ENCODE peak calls at places on chromosomes 13 and 19, in five cellular contexts. H is HCT116, Z is K562, B is H1, E is HepG2. V is an unnamed sample.

GRCh38 chr19:16415806-16416205 is 56.0 kb downstream of the EPS15L1 start:
- DNase-seq in H (no peak), Z (no peak), B (no peak), E (no peak), V (no peak)

GRCh38 chr13:21008026-21008425 is 53.4 kb downstream of the LATS2 start:
- DNase-seq in H (no peak), Z (no peak), B (no peak), E (no peak), V (no peak)

GRCh38 chr13:98246538-98247172 is 69.6 kb upstream of the RNF113B start:
- DNase-seq in H (no peak), Z (no peak), B (no peak), E (peak; percentile 96), V (no peak)

GRCh38 chr13:33205224-33205623 is 80.3 kb downstream of the STARD13 start:
- DNase-seq in H (no peak), Z (no peak), B (no peak), E (no peak), V (no peak)

GRCh38 chr13:111911141-111911720 is 155.7 kb upstream of the SOX1 start:
- DNase-seq in H (no peak), Z (no peak), B (peak; percentile 17), E (no peak), V (no peak)

GRCh38 chr19:12825259-12826131 is 8.9 kb downstream of the RTBDN start:
- DNase-seq in H (no peak), Z (peak; percentile 92), B (peak; percentile 98), E (no peak), V (no peak)

GRCh38 chr13:91659583-91660415 is 261.4 kb downstream of the GPC5 start:
- DNase-seq in H (no peak), Z (no peak), B (no peak), E (no peak), V (peak; percentile 2)

GRCh38 chr13:95643814-95644598 is 500 bp downstream of the DZIP1 start:
- DNase-seq in H (no peak), Z (no peak), B (peak; percentile 88), E (peak; percentile 2), V (no peak)

GRCh38 chr13:91630916-91631315 is 232.5 kb downstream of the GPC5 start:
- DNase-seq in H (no peak), Z (no peak), B (no peak), E (no peak), V (no peak)

GRCh38 chr13:85798999-85799646 is at the start of gene SLITRK6:
- DNase-seq in H (peak; percentile 15), Z (no peak), B (no peak), E (no peak), V (no peak)

GRCh38 chr19:1805401-1806183 is 6.5 kb downstream of the ATP8B3 start:
- DNase-seq in H (no peak), Z (no peak), B (no peak), E (no peak), V (no peak)

GRCh38 chr13:30153871-30154426 is 153.4 kb downstream of the KATNAL1 start:
- DNase-seq in H (no peak), Z (no peak), B (no peak), E (no peak), V (no peak)

GRCh38 chr19:49590971-49591730 is at the start of gene PRR12:
- DNase-seq in H (no peak), Z (peak; percentile 87), B (peak; percentile 77), E (peak; percentile 61), V (no peak)

GRCh38 chr13:23679214-23679613 is 109.0 kb downstream of the TNFRSF19 start:
- DNase-seq in H (no peak), Z (no peak), B (no peak), E (no peak), V (no peak)

GRCh38 chr19:13195678-13196077 is 45.5 kb downstream of the IER2 start:
- DNase-seq in H (no peak), Z (peak; percentile 50), B (peak; percentile 86), E (peak; percentile 80), V (no peak)

GRCh38 chr13:97072297-97072696 is 78.0 kb upstream of the OXGR1 start:
- DNase-seq in H (no peak), Z (no peak), B (no peak), E (no peak), V (no peak)

GRCh38 chr19:46190489-46190888 is 39.1 kb upstream of the IGFL1 start:
- DNase-seq in H (no peak), Z (no peak), B (no peak), E (no peak), V (no peak)

GRCh38 chr13:101695870-101696516 is 243.5 kb downstream of the ITGBL1 start:
- DNase-seq in H (no peak), Z (no peak), B (no peak), E (no peak), V (no peak)

GRCh38 chr19:41409288-41409687 is 11.7 kb downstream of the BCKDHA start:
- DNase-seq in H (peak; percentile 28), Z (no peak), B (no peak), E (peak; percentile 92), V (no peak)

GRCh38 chr13:36248700-36249099 is 34.3 kb upstream of the SOHLH2 start:
- DNase-seq in H (no peak), Z (no peak), B (no peak), E (no peak), V (no peak)

GRCh38 chr13:36244990-36245389 is 30.6 kb upstream of the SOHLH2 start:
- DNase-seq in H (no peak), Z (no peak), B (no peak), E (no peak), V (no peak)

GRCh38 chr13:36244073-36244472 is 29.7 kb upstream of the SOHLH2 start:
- DNase-seq in H (no peak), Z (no peak), B (no peak), E (no peak), V (no peak)

DNA sequence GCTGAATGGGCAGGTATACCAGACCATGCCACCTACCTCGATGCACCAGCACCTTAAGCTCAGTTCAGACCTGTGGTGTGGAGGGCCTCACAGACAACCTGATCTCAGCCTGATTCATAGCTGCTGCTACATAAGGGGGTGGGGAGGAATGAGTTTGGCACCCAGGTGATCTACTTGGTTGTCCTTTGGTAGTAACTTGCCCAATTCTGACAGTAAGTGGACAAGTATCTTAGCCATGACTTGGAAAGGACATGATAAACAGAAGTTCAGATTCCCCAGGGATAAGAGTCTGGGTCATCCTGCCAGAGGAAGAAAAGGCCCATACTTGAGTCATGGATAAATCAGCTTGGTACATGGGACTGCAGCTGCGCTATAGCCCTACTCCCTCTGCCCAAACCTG is 28.4 kb upstream of the SOHLH2 start:
- DNase-seq in H (no peak), Z (no peak), B (no peak), E (no peak), V (no peak)
- TF ChIP-seq SRF in H (no peak), Z (no peak), B (no peak), E (no peak), V (no peak)

GRCh38 chr19:33872445-33873320 is 76.0 kb downstream of the KCTD15 start:
- DNase-seq in H (no peak), Z (no peak), B (no peak), E (no peak), V (no peak)
- TF ChIP-seq SRF in H (no peak), Z (no peak), B (no peak), E (no peak), V (no peak)

GRCh38 chr13:80939581-80939980 is 598.7 kb upstream of the SPRY2 start:
- DNase-seq in H (no peak), Z (no peak), B (no peak), E (no peak), V (no peak)

GRCh38 chr13:80946008-80946802 is 605.3 kb upstream of the SPRY2 start:
- DNase-seq in H (no peak), Z (no peak), B (no peak), E (no peak), V (no peak)

GRCh38 chr13:80945328-80945727 is 604.4 kb upstream of the SPRY2 start:
- DNase-seq in H (no peak), Z (no peak), B (no peak), E (peak; percentile 71), V (no peak)
- TF ChIP-seq SRF in H (no peak), Z (no peak), B (no peak), E (no peak), V (no peak)

DNA sequence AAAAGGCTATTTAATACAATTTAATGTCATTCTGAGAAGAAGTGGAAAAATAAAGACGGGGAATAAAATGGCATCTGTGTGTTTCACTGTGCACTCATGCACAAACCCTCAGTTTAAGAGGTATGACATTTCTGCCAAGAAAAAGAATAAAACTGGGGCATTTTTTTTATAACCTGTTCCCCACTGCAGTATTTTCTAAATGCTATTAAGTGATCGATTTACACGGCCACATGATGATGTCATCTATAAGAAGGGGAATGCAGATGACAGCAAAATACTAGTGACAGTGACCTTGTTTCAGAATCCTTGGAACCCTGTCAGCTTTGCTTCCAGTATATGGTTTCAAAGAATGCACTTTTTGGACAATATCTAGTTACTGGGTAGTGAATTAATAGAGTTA is 21.2 kb upstream of the ZNF536 start:
- DNase-seq in H (no peak), Z (no peak), B (no peak), E (no peak), V (no peak)
- TF ChIP-seq SRF in H (no peak), Z (no peak), B (no peak), E (no peak), V (no peak)

DNA sequence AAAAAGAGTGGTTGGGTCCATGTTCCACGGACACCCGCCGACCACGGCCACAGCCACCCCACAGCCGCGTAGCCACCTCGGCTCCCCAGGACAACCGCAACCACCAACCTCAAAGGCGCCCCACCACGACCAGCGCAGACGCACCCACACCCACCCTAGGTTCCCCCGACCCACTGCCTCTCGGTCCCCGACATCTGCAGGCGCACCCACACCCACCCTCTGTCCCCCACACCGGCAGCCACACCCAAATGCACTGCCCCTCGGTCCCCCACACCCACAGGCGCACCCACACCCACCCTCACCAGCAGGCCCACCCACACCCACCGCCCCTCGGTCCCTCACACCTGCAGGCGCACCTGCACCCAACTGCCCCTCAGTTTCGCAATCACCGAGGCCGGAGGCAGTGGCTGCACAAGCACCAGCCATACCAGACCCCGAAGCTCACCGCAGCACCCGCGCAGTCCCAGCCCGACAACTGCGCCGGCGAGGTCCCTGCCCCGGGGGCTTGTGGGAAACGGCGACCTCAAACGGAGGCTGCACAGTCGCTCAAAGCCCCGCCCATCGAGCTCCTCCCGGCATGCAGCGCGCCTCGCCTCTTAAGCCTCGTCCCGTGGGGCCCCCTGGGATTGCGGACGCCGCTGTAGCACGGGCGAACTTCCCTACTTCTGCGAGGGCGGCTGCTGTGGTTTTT is 18.3 kb downstream of the ZNF77 start:
- DNase-seq in H (no peak), Z (no peak), B (no peak), E (no peak), V (no peak)
- TF ChIP-seq SRF in H (no peak), Z (no peak), B (no peak), E (no peak), V (no peak)

GRCh38 chr19:29013325-29013724 is 199.6 kb downstream of the UQCRFS1 start:
- DNase-seq in H (no peak), Z (no peak), B (no peak), E (no peak), V (no peak)
- TF ChIP-seq SRF in H (no peak), Z (no peak), B (no peak), E (no peak), V (no peak)

V was measured in GM12878.